ENCODE peak calls at places on chromosomes 12 and 14, in ten cellular contexts. U, G, W, E, N, X, V, H, O and B are unnamed samples.

GRCh38 chr12:48351022-48351708 is 446 bp upstream of the ZNF641 start:
- DNase-seq in H (peak; percentile 66), O (peak; percentile 66), N (peak; percentile 60), G (no peak), W (peak; percentile 8), E (peak; percentile 64), U (peak; percentile 81), X (peak; percentile 78), V (no peak), B (peak; percentile 59)

GRCh38 chr12:132354982-132355680 is 25.7 kb upstream of the GALNT9 start:
- DNase-seq in V (no peak), O (no peak), G (no peak), H (no peak), U (no peak), N (no peak), E (no peak), W (no peak), X (no peak), B (no peak)

GRCh38 chr14:92783813-92784431 is 10.2 kb upstream of the GOLGA5 start:
- DNase-seq in W (peak; percentile 30), V (no peak), E (no peak), N (peak; percentile 13), H (peak; percentile 66), X (peak; percentile 64), O (peak; percentile 78), G (no peak), U (peak; percentile 69), B (peak; percentile 83)

GRCh38 chr14:79294506-79294905 is 916.8 kb downstream of the DIO2 start:
- DNase-seq in V (no peak), E (no peak), O (no peak), X (peak; percentile 51), H (peak; percentile 60), W (no peak), U (peak; percentile 35), G (no peak), N (no peak), B (no peak)

GRCh38 chr12:79082595-79082994 is 218.0 kb downstream of the SYT1 start:
- DNase-seq in H (no peak), N (no peak), U (no peak), V (no peak), X (no peak), O (no peak), E (no peak), G (no peak), W (no peak), B (no peak)

GRCh38 chr12:106179086-106179485 is 40.3 kb upstream of the NUAK1 start:
- DNase-seq in U (peak; percentile 10), W (no peak), G (no peak), X (no peak), O (no peak), N (no peak), H (no peak), V (no peak), E (no peak), B (no peak)

GRCh38 chr12:51635371-51635770 is 44.3 kb downstream of the SCN8A start:
- DNase-seq in W (no peak), N (no peak), H (peak; percentile 50), G (no peak), V (no peak), X (peak; percentile 39), O (peak; percentile 68), U (peak; percentile 50), E (no peak), B (no peak)

GRCh38 chr14:93430319-93430801 is 379 bp upstream of the UNC79 start:
- DNase-seq in G (no peak), H (no peak), E (no peak), U (peak; percentile 94), W (no peak), O (no peak), N (peak; percentile 37), V (no peak), X (no peak), B (peak; percentile 54)

GRCh38 chr14:106506901-106507305 is 980.5 kb downstream of the TMEM121 start:
- DNase-seq in O (no peak), G (no peak), U (no peak), V (no peak), N (no peak), W (no peak), H (no peak), X (no peak), E (no peak), B (no peak)

GRCh38 chr12:53097564-53098353 is at the start of gene IGFBP6:
- DNase-seq in X (peak; percentile 67), O (peak; percentile 79), W (no peak), G (peak; percentile 78), U (peak; percentile 58), N (peak; percentile 36), V (no peak), E (peak; percentile 69), H (peak; percentile 70), B (no peak)

GRCh38 chr12:32501835-32502333 is 102.5 kb downstream of the FGD4 start:
- DNase-seq in H (peak; percentile 50), X (peak; percentile 29), E (peak; percentile 4), W (peak; percentile 33), G (no peak), N (peak; percentile 72), V (no peak), U (peak; percentile 89), O (peak; percentile 54), B (peak; percentile 93)

GRCh38 chr12:69655616-69656336 is 43.3 kb downstream of the BEST3 start:
- DNase-seq in G (no peak), O (peak; percentile 85), X (peak; percentile 85), V (no peak), U (no peak), N (no peak), E (peak; percentile 33), W (peak; percentile 56), H (peak; percentile 92), B (no peak)

GRCh38 chr12:19847294-19848059 is 408.2 kb downstream of the AEBP2 start:
- DNase-seq in V (no peak), N (no peak), G (peak; percentile 27), W (no peak), X (peak; percentile 79), U (no peak), E (no peak), H (no peak), O (no peak), B (no peak)